ENCODE peak calls at places on chromosomes 4 and X, in six cellular contexts. O is pancreas; E is T-helper 9 cell; S is adrenal gland; K is erythroblast; D is activated CD4-positive, alpha-beta T cell treated with anti-CD3 and anti-CD28 coated beads, Interleukin-2, amount 10 ng/mL, durations not matched to agents 7 days and 5 days. W is an unnamed sample.

GRCh38 chr4:128288689-128289106 is 1.1 kb upstream of the PGRMC2 start:
- DNase-seq in O (no peak), E (peak; percentile 6), S (no peak), K (peak; percentile 84), D (peak; percentile 46), W (no peak)

GRCh38 chr4:94743838-94744237 is 13.9 kb upstream of the BMPR1B start:
- DNase-seq in O (no peak), E (no peak), S (no peak), K (no peak), D (no peak), W (no peak)

GRCh38 chrX:38891641-38892413 is 90.6 kb downstream of the MID1IP1 start:
- DNase-seq in O (no peak), E (no peak), S (no peak), K (no peak), D (peak; percentile 6), W (no peak)

GRCh38 chr4:78937837-78938236 is 1.4 kb downstream of the PAQR3 start:
- DNase-seq in O (no peak), E (no peak), S (no peak), K (no peak), D (no peak), W (no peak)

GRCh38 chr4:56613101-56613862 is 67.8 kb downstream of the HOPX start:
- DNase-seq in O (no peak), E (no peak), S (no peak), K (no peak), D (no peak), W (no peak)

GRCh38 chrX:123732679-123733363 is at the start of gene THOC2:
- DNase-seq in O (peak; percentile 80), E (peak; percentile 65), S (peak; percentile 88), K (peak; percentile 88), D (peak; percentile 75), W (peak; percentile 21)

GRCh38 chr4:75015627-75016026 is 82.7 kb downstream of the PARM1 start:
- DNase-seq in O (no peak), E (no peak), S (no peak), K (no peak), D (no peak), W (no peak)

GRCh38 chr4:64125354-64125753 is 283.9 kb downstream of the TECRL start:
- DNase-seq in O (no peak), E (no peak), S (no peak), K (no peak), D (no peak), W (no peak)

GRCh38 chr4:122309988-122310626 is 68.7 kb upstream of the ADAD1 start:
- DNase-seq in O (no peak), E (no peak), S (no peak), K (peak; percentile 6), D (no peak), W (no peak)

GRCh38 chr4:42512226-42512625 is 114.9 kb downstream of the SHISA3 start:
- DNase-seq in O (no peak), E (no peak), S (no peak), K (no peak), D (no peak), W (no peak)